ENCODE peak calls at places on chromosomes 16 and 17, in four cellular contexts. One of them, this sample, is unnamed.

GRCh38 chr17:1713878-1714487 is 3.8 kb upstream of the TLCD2 start:
- DNase-seq in K562: no peak
- DNase-seq in HepG2: peak
- DNase-seq in SK-N-SH: peak
- DNase-seq in this sample: no peak

GRCh38 chr16:19417640-19418039 is at the start of gene TMC5:
- DNase-seq in K562: peak
- DNase-seq in HepG2: no peak
- DNase-seq in SK-N-SH: no peak
- DNase-seq in this sample: no peak

GRCh38 chr16:59067207-59067606 is 333.1 kb upstream of the GOT2 start:
- DNase-seq in K562: no peak
- DNase-seq in HepG2: no peak
- DNase-seq in SK-N-SH: no peak
- DNase-seq in this sample: peak

GRCh38 chr17:2214887-2215615 is 88.5 kb downstream of the SMG6 start:
- DNase-seq in K562: no peak
- DNase-seq in HepG2: no peak
- DNase-seq in SK-N-SH: peak
- DNase-seq in this sample: no peak

GRCh38 chr17:64679710-64680216 is 17.7 kb upstream of the SMURF2 start:
- DNase-seq in K562: no peak
- DNase-seq in HepG2: peak
- DNase-seq in SK-N-SH: no peak
- DNase-seq in this sample: no peak

GRCh38 chr17:49849711-49850610 is 2.1 kb upstream of the TAC4 start:
- DNase-seq in K562: no peak
- DNase-seq in HepG2: no peak
- DNase-seq in SK-N-SH: no peak
- DNase-seq in this sample: no peak

GRCh38 chr17:46028969-46029565 is 30.0 kb downstream of the STH start:
- DNase-seq in K562: no peak
- DNase-seq in HepG2: no peak
- DNase-seq in SK-N-SH: no peak
- DNase-seq in this sample: no peak

GRCh38 chr17:59893617-59894100 is 738 bp downstream of the RPS6KB1 start:
- DNase-seq in K562: no peak
- DNase-seq in HepG2: peak
- DNase-seq in SK-N-SH: peak
- DNase-seq in this sample: peak

GRCh38 chr17:1896243-1897163 is 66.7 kb downstream of the RPA1 start:
- DNase-seq in K562: no peak
- DNase-seq in HepG2: peak
- DNase-seq in SK-N-SH: no peak
- DNase-seq in this sample: no peak

GRCh38 chr17:12867726-12868125 is 78.4 kb downstream of the ARHGAP44 start:
- DNase-seq in K562: no peak
- DNase-seq in HepG2: no peak
- DNase-seq in SK-N-SH: no peak
- DNase-seq in this sample: no peak

DNA sequence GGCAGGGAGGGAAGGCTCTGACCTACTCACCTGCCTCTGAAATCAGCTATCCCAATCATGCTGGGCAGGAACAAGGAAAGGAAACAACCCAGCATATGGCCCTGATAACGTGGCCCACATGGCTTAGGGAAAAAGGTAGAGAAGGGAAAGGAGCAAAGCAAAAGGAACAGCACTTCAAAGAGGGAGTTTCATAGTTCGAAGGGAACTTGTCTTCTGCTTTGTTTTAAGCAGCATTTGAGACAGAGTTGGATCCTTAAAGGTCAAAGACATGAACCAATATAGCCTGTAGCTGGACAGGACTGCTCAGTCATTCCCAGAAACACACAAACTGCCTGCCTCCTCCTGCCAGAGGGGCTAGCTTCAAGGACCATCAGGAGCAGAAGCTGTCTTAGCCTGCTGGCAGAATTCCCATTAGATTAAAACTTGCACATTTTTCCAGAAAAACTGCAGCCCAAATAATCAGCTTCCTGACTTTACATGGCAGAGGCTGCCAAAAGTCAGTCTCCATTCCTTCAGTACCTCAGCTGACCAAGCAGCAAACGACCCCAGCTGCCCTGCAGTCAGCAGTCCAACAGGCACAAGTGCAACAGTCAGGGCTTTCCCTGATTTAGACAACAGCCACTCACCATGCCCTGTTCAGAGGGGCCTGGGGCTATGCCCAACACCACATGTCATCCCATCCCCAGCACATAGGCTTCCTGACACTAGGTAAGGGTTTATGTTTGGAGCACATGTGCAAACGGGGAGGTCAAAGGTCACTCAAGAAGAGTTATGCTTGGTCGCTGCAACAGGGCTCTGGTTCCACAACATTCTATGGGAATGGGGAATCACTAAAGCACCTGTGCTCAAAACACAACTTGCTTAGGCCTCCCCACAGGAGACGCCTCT is 32.5 kb downstream of the RANBP10 start:
- DNase-seq in K562: peak
- DNase-seq in HepG2: peak
- DNase-seq in SK-N-SH: no peak
- DNase-seq in this sample: no peak
- H3K27ac ChIP-seq in K562: peak
- H3K27ac ChIP-seq in HepG2: peak
- H3K27ac ChIP-seq in SK-N-SH: no peak
- H3K27ac ChIP-seq in this sample: no peak

GRCh38 chr16:3158498-3159314 is 23.9 kb downstream of the ZNF213 start:
- DNase-seq in K562: peak
- DNase-seq in HepG2: peak
- DNase-seq in SK-N-SH: peak
- DNase-seq in this sample: peak
- TF ChIP-seq REST in K562: no peak
- TF ChIP-seq REST in HepG2: no peak
- TF ChIP-seq REST in SK-N-SH: no peak
- TF ChIP-seq REST in this sample: no peak

GRCh38 chr17:48597775-48598631 is 4.4 kb upstream of the HOXB5 start:
- DNase-seq in K562: no peak
- DNase-seq in HepG2: no peak
- DNase-seq in SK-N-SH: no peak
- DNase-seq in this sample: no peak
- TF ChIP-seq GABPA in K562: no peak
- TF ChIP-seq GABPA in HepG2: no peak
- TF ChIP-seq GABPA in SK-N-SH: no peak
- TF ChIP-seq GABPA in this sample: no peak

DNA sequence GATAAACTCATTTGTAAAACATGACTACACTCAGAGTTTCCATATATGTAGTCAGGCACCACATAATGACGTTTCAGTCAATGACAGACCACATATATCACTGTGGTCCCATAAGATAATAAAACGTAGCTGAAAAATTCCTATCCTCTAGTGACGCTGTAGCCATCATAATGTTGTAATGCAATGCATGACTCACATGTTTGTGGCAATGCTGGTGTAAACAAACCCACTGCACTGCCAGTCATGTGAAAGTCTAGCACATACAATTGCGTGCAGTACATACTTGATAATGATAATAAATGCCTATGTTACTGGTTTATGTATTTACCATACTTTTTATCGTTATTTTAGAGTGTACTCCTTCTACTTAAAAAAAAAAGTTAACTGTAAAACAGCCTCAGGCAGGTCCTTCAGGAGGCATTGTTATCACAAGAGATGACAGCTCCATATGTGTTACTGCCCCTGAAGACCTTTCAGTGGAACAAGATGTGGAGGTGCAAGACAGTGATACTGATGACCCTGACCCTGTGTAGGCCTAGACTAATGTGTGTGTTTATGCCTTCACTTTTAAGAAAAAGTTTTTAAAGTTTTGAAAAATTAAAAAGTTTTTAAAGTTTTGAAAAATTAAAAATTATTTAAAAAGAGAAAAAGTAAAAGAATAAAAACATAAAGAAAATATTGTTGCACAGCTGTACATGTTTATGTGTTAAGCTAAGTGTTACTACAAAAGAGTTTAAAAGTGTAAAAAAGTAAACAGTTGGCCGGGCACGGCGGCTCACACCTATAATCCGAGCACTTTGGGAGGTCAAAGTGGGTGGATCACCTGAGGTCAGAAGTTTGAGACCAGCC is 9.0 kb downstream of the STAT5B start:
- DNase-seq in K562: peak
- DNase-seq in HepG2: no peak
- DNase-seq in SK-N-SH: no peak
- DNase-seq in this sample: peak
- H3K27ac ChIP-seq in K562: peak
- H3K27ac ChIP-seq in HepG2: no peak
- H3K27ac ChIP-seq in SK-N-SH: no peak
- H3K27ac ChIP-seq in this sample: no peak

GRCh38 chr16:30941600-30942420 is 7.1 kb upstream of the ORAI3 start:
- DNase-seq in K562: peak
- DNase-seq in HepG2: peak
- DNase-seq in SK-N-SH: peak
- DNase-seq in this sample: peak
- TF ChIP-seq REST in K562: no peak
- TF ChIP-seq REST in HepG2: no peak
- TF ChIP-seq REST in SK-N-SH: no peak
- TF ChIP-seq REST in this sample: no peak

DNA sequence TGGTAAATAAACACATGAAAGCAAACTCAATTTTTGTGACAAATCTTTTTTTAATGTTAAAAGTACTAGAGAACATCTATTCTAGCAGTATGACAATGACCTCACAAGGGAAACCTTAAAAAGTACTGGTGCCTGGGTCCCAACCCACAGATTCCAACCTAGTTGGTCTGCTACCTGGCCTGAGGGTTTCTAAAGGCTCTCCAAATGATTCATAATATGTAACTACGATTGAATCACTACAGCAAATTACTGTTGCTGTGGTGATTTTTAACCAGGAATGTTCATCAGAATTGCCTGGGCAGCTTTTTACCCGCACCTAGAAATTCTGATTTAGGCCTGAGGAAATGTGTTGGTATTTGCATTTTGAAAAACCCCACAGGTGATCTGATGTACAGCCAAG is 26.1 kb downstream of the CDR2 start:
- DNase-seq in K562: no peak
- DNase-seq in HepG2: no peak
- DNase-seq in SK-N-SH: no peak
- DNase-seq in this sample: no peak
- TF ChIP-seq GABPA in K562: no peak
- TF ChIP-seq GABPA in HepG2: no peak
- TF ChIP-seq GABPA in SK-N-SH: no peak
- TF ChIP-seq GABPA in this sample: no peak

GRCh38 chr16:590165-590874 is 454 bp downstream of the RAB40C start:
- DNase-seq in K562: peak
- DNase-seq in HepG2: no peak
- DNase-seq in SK-N-SH: peak
- DNase-seq in this sample: no peak
- H3K27ac ChIP-seq in K562: peak
- H3K27ac ChIP-seq in HepG2: peak
- H3K27ac ChIP-seq in SK-N-SH: no peak
- H3K27ac ChIP-seq in this sample: peak